ENCODE peak calls at places on chromosome 12, in five cellular contexts. One of them, this sample, is unnamed.

GRCh38 chr12:106114084-106115068 is 24.4 kb downstream of the NUAK1 start:
- DNase-seq in activated CD4-positive, alpha-beta T cell treated with anti-CD3 and anti-CD28 coated beads, Interleukin-2, amount 50 U/mL, for 24 hours: no peak
- DNase-seq in neural crest cell: no peak
- DNase-seq in mesenchymal stem cell: peak
- DNase-seq in brain microvascular endothelial cell: no peak
- DNase-seq in this sample: no peak

GRCh38 chr12:75526655-75527511 is 15.5 kb upstream of the KRR1 start:
- DNase-seq in activated CD4-positive, alpha-beta T cell treated with anti-CD3 and anti-CD28 coated beads, Interleukin-2, amount 50 U/mL, for 24 hours: no peak
- DNase-seq in neural crest cell: peak
- DNase-seq in mesenchymal stem cell: peak
- DNase-seq in brain microvascular endothelial cell: peak
- DNase-seq in this sample: peak

GRCh38 chr12:93847517-93848452 is 170.6 kb downstream of the CRADD start:
- DNase-seq in activated CD4-positive, alpha-beta T cell treated with anti-CD3 and anti-CD28 coated beads, Interleukin-2, amount 50 U/mL, for 24 hours: no peak
- DNase-seq in neural crest cell: no peak
- DNase-seq in mesenchymal stem cell: peak
- DNase-seq in brain microvascular endothelial cell: no peak
- DNase-seq in this sample: no peak

GRCh38 chr12:69900720-69901131 is 75.7 kb downstream of the MYRFL start:
- DNase-seq in activated CD4-positive, alpha-beta T cell treated with anti-CD3 and anti-CD28 coated beads, Interleukin-2, amount 50 U/mL, for 24 hours: peak
- DNase-seq in neural crest cell: peak
- DNase-seq in mesenchymal stem cell: peak
- DNase-seq in brain microvascular endothelial cell: peak
- DNase-seq in this sample: peak

GRCh38 chr12:116689586-116689985 is 48.3 kb downstream of the SPRING1 start:
- DNase-seq in activated CD4-positive, alpha-beta T cell treated with anti-CD3 and anti-CD28 coated beads, Interleukin-2, amount 50 U/mL, for 24 hours: no peak
- DNase-seq in neural crest cell: no peak
- DNase-seq in mesenchymal stem cell: no peak
- DNase-seq in brain microvascular endothelial cell: no peak
- DNase-seq in this sample: no peak

GRCh38 chr12:113063396-113064350 is 7.1 kb downstream of the DTX1 start:
- DNase-seq in activated CD4-positive, alpha-beta T cell treated with anti-CD3 and anti-CD28 coated beads, Interleukin-2, amount 50 U/mL, for 24 hours: no peak
- DNase-seq in neural crest cell: no peak
- DNase-seq in mesenchymal stem cell: no peak
- DNase-seq in brain microvascular endothelial cell: no peak
- DNase-seq in this sample: no peak

GRCh38 chr12:58421990-58422389 is 480.6 kb downstream of the ATP23 start:
- DNase-seq in activated CD4-positive, alpha-beta T cell treated with anti-CD3 and anti-CD28 coated beads, Interleukin-2, amount 50 U/mL, for 24 hours: no peak
- DNase-seq in neural crest cell: no peak
- DNase-seq in mesenchymal stem cell: no peak
- DNase-seq in brain microvascular endothelial cell: no peak
- DNase-seq in this sample: no peak

GRCh38 chr12:19719650-19720049 is 280.4 kb downstream of the AEBP2 start:
- DNase-seq in activated CD4-positive, alpha-beta T cell treated with anti-CD3 and anti-CD28 coated beads, Interleukin-2, amount 50 U/mL, for 24 hours: no peak
- DNase-seq in neural crest cell: no peak
- DNase-seq in mesenchymal stem cell: no peak
- DNase-seq in brain microvascular endothelial cell: no peak
- DNase-seq in this sample: peak

GRCh38 chr12:78271546-78271945 is 440.9 kb downstream of the NAV3 start:
- DNase-seq in activated CD4-positive, alpha-beta T cell treated with anti-CD3 and anti-CD28 coated beads, Interleukin-2, amount 50 U/mL, for 24 hours: no peak
- DNase-seq in neural crest cell: no peak
- DNase-seq in mesenchymal stem cell: no peak
- DNase-seq in brain microvascular endothelial cell: no peak
- DNase-seq in this sample: no peak

GRCh38 chr12:49783917-49784676 is 42.7 kb downstream of the TMBIM6 start:
- DNase-seq in activated CD4-positive, alpha-beta T cell treated with anti-CD3 and anti-CD28 coated beads, Interleukin-2, amount 50 U/mL, for 24 hours: no peak
- DNase-seq in neural crest cell: no peak
- DNase-seq in mesenchymal stem cell: peak
- DNase-seq in brain microvascular endothelial cell: no peak
- DNase-seq in this sample: no peak

GRCh38 chr12:4289334-4289878 is 15.8 kb downstream of the CCND2 start:
- DNase-seq in activated CD4-positive, alpha-beta T cell treated with anti-CD3 and anti-CD28 coated beads, Interleukin-2, amount 50 U/mL, for 24 hours: no peak
- DNase-seq in neural crest cell: no peak
- DNase-seq in mesenchymal stem cell: no peak
- DNase-seq in brain microvascular endothelial cell: no peak
- DNase-seq in this sample: no peak

GRCh38 chr12:128817115-128818015 is 6.4 kb downstream of the SLC15A4 start:
- DNase-seq in activated CD4-positive, alpha-beta T cell treated with anti-CD3 and anti-CD28 coated beads, Interleukin-2, amount 50 U/mL, for 24 hours: no peak
- DNase-seq in neural crest cell: no peak
- DNase-seq in mesenchymal stem cell: peak
- DNase-seq in brain microvascular endothelial cell: peak
- DNase-seq in this sample: no peak

GRCh38 chr12:122081697-122082221 is 3.2 kb downstream of the MLXIP start:
- DNase-seq in activated CD4-positive, alpha-beta T cell treated with anti-CD3 and anti-CD28 coated beads, Interleukin-2, amount 50 U/mL, for 24 hours: no peak
- DNase-seq in neural crest cell: no peak
- DNase-seq in mesenchymal stem cell: peak
- DNase-seq in brain microvascular endothelial cell: no peak
- DNase-seq in this sample: no peak

GRCh38 chr12:102879144-102879763 is 37.8 kb downstream of the PAH start:
- DNase-seq in activated CD4-positive, alpha-beta T cell treated with anti-CD3 and anti-CD28 coated beads, Interleukin-2, amount 50 U/mL, for 24 hours: no peak
- DNase-seq in neural crest cell: peak
- DNase-seq in mesenchymal stem cell: no peak
- DNase-seq in brain microvascular endothelial cell: peak
- DNase-seq in this sample: peak

This sample was measured in T47D.